ENCODE peak calls at places on chromosomes 13 and 19, in five cellular contexts. One of them, this sample, is unnamed.

GRCh38 chr13:76803831-76804230 is 82.4 kb downstream of the KCTD12 start:
- DNase-seq in choroid plexus epithelial cell: no peak
- DNase-seq in Panc1: no peak
- DNase-seq in AG10803: no peak
- DNase-seq in lower leg skin: no peak
- DNase-seq in this sample: no peak

GRCh38 chr19:14519860-14520407 is 1.7 kb upstream of the DNAJB1 start:
- DNase-seq in choroid plexus epithelial cell: no peak
- DNase-seq in Panc1: no peak
- DNase-seq in AG10803: peak
- DNase-seq in lower leg skin: no peak
- DNase-seq in this sample: peak

GRCh38 chr13:48346583-48346982 is 43.0 kb downstream of the RB1 start:
- DNase-seq in choroid plexus epithelial cell: no peak
- DNase-seq in Panc1: no peak
- DNase-seq in AG10803: no peak
- DNase-seq in lower leg skin: no peak
- DNase-seq in this sample: no peak

GRCh38 chr13:29849731-29850212 is 645 bp downstream of the UBL3 start:
- DNase-seq in choroid plexus epithelial cell: peak
- DNase-seq in Panc1: no peak
- DNase-seq in AG10803: peak
- DNase-seq in lower leg skin: peak
- DNase-seq in this sample: peak

GRCh38 chr19:47272448-47273312 is 2.0 kb upstream of the INAFM1 start:
- DNase-seq in choroid plexus epithelial cell: peak
- DNase-seq in Panc1: no peak
- DNase-seq in AG10803: peak
- DNase-seq in lower leg skin: peak
- DNase-seq in this sample: peak

GRCh38 chr19:246551-246950 is 44.7 kb downstream of the PLPP2 start:
- DNase-seq in choroid plexus epithelial cell: no peak
- DNase-seq in Panc1: no peak
- DNase-seq in AG10803: no peak
- DNase-seq in lower leg skin: no peak
- DNase-seq in this sample: no peak

GRCh38 chr19:32350492-32350891 is 5.1 kb downstream of the ZNF507 start:
- DNase-seq in choroid plexus epithelial cell: no peak
- DNase-seq in Panc1: no peak
- DNase-seq in AG10803: no peak
- DNase-seq in lower leg skin: no peak
- DNase-seq in this sample: no peak

GRCh38 chr19:5826531-5827341 is 12.8 kb downstream of the FUT6 start:
- DNase-seq in choroid plexus epithelial cell: no peak
- DNase-seq in Panc1: no peak
- DNase-seq in AG10803: peak
- DNase-seq in lower leg skin: peak
- DNase-seq in this sample: peak

GRCh38 chr19:18408053-18408476 is 10.6 kb upstream of the LRRC25 start:
- DNase-seq in choroid plexus epithelial cell: no peak
- DNase-seq in Panc1: no peak
- DNase-seq in AG10803: no peak
- DNase-seq in lower leg skin: no peak
- DNase-seq in this sample: no peak

GRCh38 chr13:46743191-46743590 is 53.8 kb downstream of the ESD start:
- DNase-seq in choroid plexus epithelial cell: peak
- DNase-seq in Panc1: no peak
- DNase-seq in AG10803: peak
- DNase-seq in lower leg skin: no peak
- DNase-seq in this sample: peak

GRCh38 chr19:41248895-41249294 is 15.3 kb upstream of the HNRNPUL1 start:
- DNase-seq in choroid plexus epithelial cell: no peak
- DNase-seq in Panc1: no peak
- DNase-seq in AG10803: no peak
- DNase-seq in lower leg skin: peak
- DNase-seq in this sample: no peak

GRCh38 chr19:42170715-42171114 is 38.5 kb upstream of the POU2F2 start:
- DNase-seq in choroid plexus epithelial cell: no peak
- DNase-seq in Panc1: no peak
- DNase-seq in AG10803: no peak
- DNase-seq in lower leg skin: no peak
- DNase-seq in this sample: no peak

GRCh38 chr19:43741075-43741840 is 13.5 kb downstream of the SMG9 start:
- DNase-seq in choroid plexus epithelial cell: no peak
- DNase-seq in Panc1: no peak
- DNase-seq in AG10803: no peak
- DNase-seq in lower leg skin: no peak
- DNase-seq in this sample: no peak

GRCh38 chr19:57434386-57435061 is 601 bp upstream of the ZNF749 start:
- DNase-seq in choroid plexus epithelial cell: no peak
- DNase-seq in Panc1: peak
- DNase-seq in AG10803: peak
- DNase-seq in lower leg skin: no peak
- DNase-seq in this sample: no peak

GRCh38 chr19:47096721-47097120 is 16.9 kb downstream of the ZC3H4 start:
- DNase-seq in choroid plexus epithelial cell: no peak
- DNase-seq in Panc1: no peak
- DNase-seq in AG10803: no peak
- DNase-seq in lower leg skin: no peak
- DNase-seq in this sample: no peak

GRCh38 chr13:88717946-88718345 is 1046.8 kb downstream of the SLITRK5 start:
- DNase-seq in choroid plexus epithelial cell: no peak
- DNase-seq in Panc1: no peak
- DNase-seq in AG10803: no peak
- DNase-seq in lower leg skin: no peak
- DNase-seq in this sample: no peak

GRCh38 chr13:85659493-85659892 is 139.7 kb downstream of the SLITRK6 start:
- DNase-seq in choroid plexus epithelial cell: peak
- DNase-seq in Panc1: no peak
- DNase-seq in AG10803: no peak
- DNase-seq in lower leg skin: no peak
- DNase-seq in this sample: peak

GRCh38 chr19:5107432-5108122 is 138.7 kb downstream of the KDM4B start:
- DNase-seq in choroid plexus epithelial cell: peak
- DNase-seq in Panc1: no peak
- DNase-seq in AG10803: no peak
- DNase-seq in lower leg skin: no peak
- DNase-seq in this sample: no peak

GRCh38 chr13:45362939-45363338 is 22.0 kb upstream of the TPT1 start:
- DNase-seq in choroid plexus epithelial cell: no peak
- DNase-seq in Panc1: no peak
- DNase-seq in AG10803: no peak
- DNase-seq in lower leg skin: no peak
- DNase-seq in this sample: no peak

GRCh38 chr19:2474232-2475017 is 1.5 kb upstream of the GADD45B start:
- DNase-seq in choroid plexus epithelial cell: peak
- DNase-seq in Panc1: no peak
- DNase-seq in AG10803: peak
- DNase-seq in lower leg skin: peak
- DNase-seq in this sample: peak

GRCh38 chr13:50080158-50080855 is 65.1 kb downstream of the KCNRG start:
- DNase-seq in choroid plexus epithelial cell: peak
- DNase-seq in Panc1: no peak
- DNase-seq in AG10803: peak
- DNase-seq in lower leg skin: no peak
- DNase-seq in this sample: peak

GRCh38 chr19:982567-983170 is 1.5 kb upstream of the WDR18 start:
- DNase-seq in choroid plexus epithelial cell: peak
- DNase-seq in Panc1: no peak
- DNase-seq in AG10803: peak
- DNase-seq in lower leg skin: peak
- DNase-seq in this sample: peak

GRCh38 chr13:97394542-97394941 is 39.4 kb upstream of the RAP2A start:
- DNase-seq in choroid plexus epithelial cell: no peak
- DNase-seq in Panc1: no peak
- DNase-seq in AG10803: no peak
- DNase-seq in lower leg skin: no peak
- DNase-seq in this sample: no peak

GRCh38 chr13:31951215-31951678 is 80.3 kb upstream of the FRY start:
- DNase-seq in choroid plexus epithelial cell: no peak
- DNase-seq in Panc1: no peak
- DNase-seq in AG10803: peak
- DNase-seq in lower leg skin: no peak
- DNase-seq in this sample: no peak

GRCh38 chr19:40920300-40921004 is 38.4 kb upstream of the CYP2A7 start:
- DNase-seq in choroid plexus epithelial cell: no peak
- DNase-seq in Panc1: no peak
- DNase-seq in AG10803: no peak
- DNase-seq in lower leg skin: no peak
- DNase-seq in this sample: no peak

GRCh38 chr13:26855071-26855470 is 94.5 kb upstream of the GPR12 start:
- DNase-seq in choroid plexus epithelial cell: no peak
- DNase-seq in Panc1: no peak
- DNase-seq in AG10803: no peak
- DNase-seq in lower leg skin: no peak
- DNase-seq in this sample: no peak

GRCh38 chr13:97122381-97122996 is 99.6 kb upstream of the MBNL2 start:
- DNase-seq in choroid plexus epithelial cell: peak
- DNase-seq in Panc1: no peak
- DNase-seq in AG10803: peak
- DNase-seq in lower leg skin: no peak
- DNase-seq in this sample: peak

GRCh38 chr13:37134411-37135041 is 29.1 kb upstream of the CSNK1A1L start:
- DNase-seq in choroid plexus epithelial cell: peak
- DNase-seq in Panc1: no peak
- DNase-seq in AG10803: peak
- DNase-seq in lower leg skin: no peak
- DNase-seq in this sample: peak

GRCh38 chr13:113144255-113144629 is 14.2 kb upstream of the PROZ start:
- DNase-seq in choroid plexus epithelial cell: no peak
- DNase-seq in Panc1: no peak
- DNase-seq in AG10803: no peak
- DNase-seq in lower leg skin: no peak
- DNase-seq in this sample: no peak

GRCh38 chr19:17202249-17202648 is 12.9 kb upstream of the USE1 start:
- DNase-seq in choroid plexus epithelial cell: no peak
- DNase-seq in Panc1: no peak
- DNase-seq in AG10803: no peak
- DNase-seq in lower leg skin: no peak
- DNase-seq in this sample: no peak

GRCh38 chr13:112956516-112957294 is 12.3 kb upstream of the MCF2L start:
- DNase-seq in choroid plexus epithelial cell: peak
- DNase-seq in Panc1: no peak
- DNase-seq in AG10803: no peak
- DNase-seq in lower leg skin: no peak
- DNase-seq in this sample: no peak

GRCh38 chr19:55220525-55220924 is 8.0 kb downstream of the TMEM86B start:
- DNase-seq in choroid plexus epithelial cell: no peak
- DNase-seq in Panc1: no peak
- DNase-seq in AG10803: no peak
- DNase-seq in lower leg skin: no peak
- DNase-seq in this sample: no peak
- TF ChIP-seq CTCF in choroid plexus epithelial cell: no peak
- TF ChIP-seq CTCF in Panc1: no peak
- TF ChIP-seq CTCF in AG10803: no peak
- TF ChIP-seq CTCF in lower leg skin: no peak
- TF ChIP-seq CTCF in this sample: no peak

GRCh38 chr13:105545811-105546210 is 989.7 kb downstream of the EFNB2 start:
- DNase-seq in choroid plexus epithelial cell: no peak
- DNase-seq in Panc1: no peak
- DNase-seq in AG10803: no peak
- DNase-seq in lower leg skin: no peak
- DNase-seq in this sample: no peak
- H3K4me3 ChIP-seq in choroid plexus epithelial cell: no peak
- H3K4me3 ChIP-seq in Panc1: no peak
- H3K4me3 ChIP-seq in AG10803: no peak
- H3K4me3 ChIP-seq in lower leg skin: no peak
- H3K4me3 ChIP-seq in this sample: no peak

GRCh38 chr13:114281351-114282142 is at the start of gene UPF3A:
- DNase-seq in choroid plexus epithelial cell: peak
- DNase-seq in Panc1: no peak
- DNase-seq in AG10803: peak
- DNase-seq in lower leg skin: peak
- DNase-seq in this sample: peak
- TF ChIP-seq CTCF in choroid plexus epithelial cell: no peak
- TF ChIP-seq CTCF in Panc1: no peak
- TF ChIP-seq CTCF in AG10803: no peak
- TF ChIP-seq CTCF in lower leg skin: no peak
- TF ChIP-seq CTCF in this sample: no peak

GRCh38 chr19:20238025-20238623 is 71.1 kb downstream of the ZNF486 start:
- DNase-seq in choroid plexus epithelial cell: peak
- DNase-seq in Panc1: peak
- DNase-seq in AG10803: peak
- DNase-seq in lower leg skin: peak
- DNase-seq in this sample: peak
- H3K4me3 ChIP-seq in choroid plexus epithelial cell: peak
- H3K4me3 ChIP-seq in Panc1: peak
- H3K4me3 ChIP-seq in AG10803: peak
- H3K4me3 ChIP-seq in lower leg skin: peak
- H3K4me3 ChIP-seq in this sample: peak

GRCh38 chr19:12669272-12670158 is 2.9 kb downstream of the WDR83 start:
- DNase-seq in choroid plexus epithelial cell: peak
- DNase-seq in Panc1: peak
- DNase-seq in AG10803: peak
- DNase-seq in lower leg skin: peak
- DNase-seq in this sample: peak
- TF ChIP-seq CTCF in choroid plexus epithelial cell: peak
- TF ChIP-seq CTCF in Panc1: no peak
- TF ChIP-seq CTCF in AG10803: no peak
- TF ChIP-seq CTCF in lower leg skin: no peak
- TF ChIP-seq CTCF in this sample: no peak

GRCh38 chr19:38869160-38869835 is 8.8 kb downstream of the RINL start:
- DNase-seq in choroid plexus epithelial cell: no peak
- DNase-seq in Panc1: no peak
- DNase-seq in AG10803: no peak
- DNase-seq in lower leg skin: no peak
- DNase-seq in this sample: no peak

GRCh38 chr19:38867176-38867780 is 10.8 kb downstream of the RINL start:
- DNase-seq in choroid plexus epithelial cell: no peak
- DNase-seq in Panc1: no peak
- DNase-seq in AG10803: no peak
- DNase-seq in lower leg skin: no peak
- DNase-seq in this sample: no peak

GRCh38 chr19:38869836-38870607 is 8.1 kb downstream of the RINL start:
- DNase-seq in choroid plexus epithelial cell: peak
- DNase-seq in Panc1: no peak
- DNase-seq in AG10803: peak
- DNase-seq in lower leg skin: peak
- DNase-seq in this sample: peak

GRCh38 chr19:38868551-38868950 is 9.5 kb downstream of the RINL start:
- DNase-seq in choroid plexus epithelial cell: no peak
- DNase-seq in Panc1: no peak
- DNase-seq in AG10803: no peak
- DNase-seq in lower leg skin: no peak
- DNase-seq in this sample: no peak

DNA sequence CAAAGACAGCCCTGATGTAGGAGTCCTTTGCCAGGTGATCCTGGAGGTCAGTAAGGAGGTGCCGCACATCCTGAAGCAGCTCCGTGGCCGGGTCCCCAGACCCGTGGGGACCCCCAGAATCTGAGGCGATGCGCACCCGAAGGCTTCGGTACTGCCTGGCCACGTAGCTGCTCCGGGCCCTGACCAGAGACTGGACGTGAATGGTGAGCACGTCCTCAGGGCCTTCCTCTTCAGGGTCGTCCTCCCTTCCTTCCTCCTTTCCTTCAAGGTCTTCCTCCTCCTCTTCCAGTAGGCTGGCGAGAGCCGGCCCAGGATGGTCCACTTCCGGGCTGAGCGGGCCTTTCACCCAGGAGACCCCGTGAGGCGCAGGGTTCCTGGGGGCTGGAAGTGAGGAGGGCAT is 7.5 kb downstream of the RINL start:
- DNase-seq in choroid plexus epithelial cell: no peak
- DNase-seq in Panc1: no peak
- DNase-seq in AG10803: no peak
- DNase-seq in lower leg skin: no peak
- DNase-seq in this sample: no peak
- H3K4me3 ChIP-seq in choroid plexus epithelial cell: no peak
- H3K4me3 ChIP-seq in Panc1: no peak
- H3K4me3 ChIP-seq in AG10803: no peak
- H3K4me3 ChIP-seq in lower leg skin: no peak
- H3K4me3 ChIP-seq in this sample: no peak